ENCODE peak calls at places on chromosomes 1 and 21, in eight cellular contexts. Z, E, U, D, G, M, R and L are unnamed samples.

GRCh38 chr1:86915737-86916235 is 1.4 kb downstream of the HS2ST1 start:
- DNase-seq in Z (no peak), E (no peak), U (no peak), D (no peak), G (no peak), M (no peak), R (no peak), L (no peak)

GRCh38 chr21:32298658-32299081 is at the start of gene MRAP:
- DNase-seq in Z (no peak), E (no peak), U (no peak), D (no peak), G (no peak), M (no peak), R (no peak), L (no peak)

GRCh38 chr1:151175910-151176309 is at the start of gene TMOD4:
- DNase-seq in Z (no peak), E (no peak), U (no peak), D (peak), G (no peak), M (no peak), R (no peak), L (peak)

GRCh38 chr21:34536820-34537219 is 24.8 kb upstream of the KCNE1 start:
- DNase-seq in Z (no peak), E (no peak), U (no peak), D (no peak), G (no peak), M (no peak), R (no peak), L (no peak)

GRCh38 chr1:6866825-6867224 is 81.6 kb downstream of the CAMTA1 start:
- DNase-seq in Z (no peak), E (no peak), U (no peak), D (no peak), G (no peak), M (no peak), R (no peak), L (no peak)

GRCh38 chr1:4396571-4396970 is 257.8 kb upstream of the AJAP1 start:
- DNase-seq in Z (no peak), E (no peak), U (no peak), D (no peak), G (no peak), M (no peak), R (no peak), L (no peak)

GRCh38 chr1:36650200-36651065 is 167.7 kb upstream of the CSF3R start:
- DNase-seq in Z (peak), E (peak), U (peak), D (peak), G (peak), M (peak), R (peak), L (peak)

GRCh38 chr1:113784104-113784779 is 25.0 kb upstream of the PHTF1 start:
- DNase-seq in Z (no peak), E (no peak), U (no peak), D (no peak), G (no peak), M (peak), R (no peak), L (peak)

GRCh38 chr1:235327559-235328270 is at the start of gene ARID4B:
- DNase-seq in Z (no peak), E (peak), U (peak), D (peak), G (peak), M (no peak), R (no peak), L (no peak)

GRCh38 chr1:178209935-178210334 is 116.0 kb downstream of the RASAL2 start:
- DNase-seq in Z (no peak), E (no peak), U (no peak), D (no peak), G (no peak), M (no peak), R (no peak), L (no peak)

GRCh38 chr1:148353461-148354283 is 129.4 kb downstream of the PPIAL4G start:
- DNase-seq in Z (peak), E (peak), U (peak), D (peak), G (no peak), M (peak), R (peak), L (no peak)

GRCh38 chr1:19179597-19180271 is 30.3 kb downstream of the UBR4 start:
- DNase-seq in Z (no peak), E (no peak), U (no peak), D (peak), G (no peak), M (peak), R (peak), L (peak)

GRCh38 chr1:110070968-110071307 is 466 bp upstream of the ALX3 start:
- DNase-seq in Z (no peak), E (no peak), U (no peak), D (no peak), G (no peak), M (no peak), R (no peak), L (no peak)

GRCh38 chr1:59142663-59143487 is 154.0 kb upstream of the FGGY start:
- DNase-seq in Z (peak), E (no peak), U (peak), D (peak), G (no peak), M (peak), R (peak), L (no peak)

GRCh38 chr1:30417701-30418425 is 305.5 kb downstream of the MATN1 start:
- DNase-seq in Z (no peak), E (no peak), U (no peak), D (peak), G (no peak), M (no peak), R (no peak), L (no peak)

GRCh38 chr1:45785583-45785982 is 17.8 kb upstream of the MAST2 start:
- DNase-seq in Z (no peak), E (peak), U (no peak), D (no peak), G (no peak), M (peak), R (no peak), L (no peak)

GRCh38 chr1:180988221-180988826 is 34.3 kb downstream of the STX6 start:
- DNase-seq in Z (no peak), E (no peak), U (no peak), D (no peak), G (no peak), M (no peak), R (no peak), L (no peak)

GRCh38 chr1:202213361-202214088 is 19.9 kb downstream of the LGR6 start:
- DNase-seq in Z (no peak), E (no peak), U (peak), D (no peak), G (no peak), M (no peak), R (peak), L (no peak)

GRCh38 chr1:114353233-114353632 is 157.8 kb downstream of the TRIM33 start:
- DNase-seq in Z (no peak), E (no peak), U (no peak), D (peak), G (no peak), M (peak), R (peak), L (no peak)

GRCh38 chr1:77394166-77394565 is 112.3 kb downstream of the AK5 start:
- DNase-seq in Z (no peak), E (no peak), U (no peak), D (peak), G (no peak), M (no peak), R (peak), L (no peak)

GRCh38 chr1:244371294-244372141 is 80.2 kb downstream of the ADSS2 start:
- DNase-seq in Z (no peak), E (no peak), U (no peak), D (no peak), G (no peak), M (peak), R (no peak), L (no peak)

GRCh38 chr1:212237651-212238050 is 47.6 kb upstream of the PPP2R5A start:
- DNase-seq in Z (no peak), E (no peak), U (peak), D (no peak), G (no peak), M (peak), R (peak), L (peak)

GRCh38 chr1:244778356-244778755 is 57.1 kb upstream of the COX20 start:
- DNase-seq in Z (peak), E (no peak), U (peak), D (peak), G (no peak), M (no peak), R (peak), L (no peak)

GRCh38 chr1:112335351-112335750 is 60.7 kb upstream of the CTTNBP2NL start:
- DNase-seq in Z (no peak), E (no peak), U (no peak), D (no peak), G (no peak), M (no peak), R (no peak), L (no peak)

GRCh38 chr1:60972841-60973364 is 109.5 kb upstream of the NFIA start:
- DNase-seq in Z (peak), E (no peak), U (no peak), D (peak), G (no peak), M (no peak), R (peak), L (peak)

GRCh38 chr1:174789399-174789798 is 210.3 kb upstream of the CACYBP start:
- DNase-seq in Z (no peak), E (no peak), U (no peak), D (peak), G (no peak), M (peak), R (peak), L (no peak)

GRCh38 chr1:150233359-150234308 is 2.3 kb downstream of the ANP32E start:
- DNase-seq in Z (no peak), E (no peak), U (no peak), D (peak), G (no peak), M (peak), R (peak), L (no peak)

GRCh38 chr1:176216031-176216430 is 8.9 kb upstream of the COP1 start:
- DNase-seq in Z (no peak), E (no peak), U (no peak), D (no peak), G (no peak), M (no peak), R (no peak), L (no peak)